ENCODE peak calls at places on chromosomes 13 and 19, in four cellular contexts. F is cardiac fibroblast, K is AG10803, E is fibroblast of lung. Q is an unnamed sample.

GRCh38 chr19:1513492-1514294 is 874 bp upstream of the ADAMTSL5 start:
- DNase-seq in F (peak), K (peak), E (peak), Q (no peak)

GRCh38 chr13:30735025-30735967 is at the start of gene ALOX5AP:
- DNase-seq in F (no peak), K (no peak), E (no peak), Q (no peak)

GRCh38 chr13:90768116-90768515 is 579.4 kb upstream of the MIR17HG start:
- DNase-seq in F (no peak), K (no peak), E (no peak), Q (no peak)

GRCh38 chr19:19480688-19481087 is 34.7 kb downstream of the TSSK6 start:
- DNase-seq in F (no peak), K (no peak), E (no peak), Q (no peak)

GRCh38 chr19:3880471-3881271 is at the start of gene ATCAY:
- DNase-seq in F (no peak), K (no peak), E (no peak), Q (no peak)

GRCh38 chr19:39321832-39322176 is 1.1 kb upstream of the LRFN1 start:
- DNase-seq in F (no peak), K (no peak), E (no peak), Q (no peak)

GRCh38 chr19:9671654-9672053 is 3.2 kb downstream of the ZNF562 start:
- DNase-seq in F (peak), K (no peak), E (no peak), Q (no peak)

GRCh38 chr13:20391597-20392452 is 133.8 kb downstream of the CRYL1 start:
- DNase-seq in F (no peak), K (no peak), E (no peak), Q (no peak)

GRCh38 chr19:48511800-48512503 is at the start of gene LMTK3:
- DNase-seq in F (peak), K (no peak), E (peak), Q (no peak)

GRCh38 chr13:34521166-34521565 is 420.9 kb upstream of the NBEA start:
- DNase-seq in F (no peak), K (no peak), E (no peak), Q (no peak)

GRCh38 chr19:38736413-38737280 is 7.6 kb downstream of the CAPN12 start:
- DNase-seq in F (no peak), K (peak), E (no peak), Q (no peak)

GRCh38 chr19:34994643-34995471 is 5.3 kb upstream of the GRAMD1A start:
- DNase-seq in F (peak), K (no peak), E (no peak), Q (no peak)

GRCh38 chr13:98189841-98190505 is 12.9 kb upstream of the RNF113B start:
- DNase-seq in F (no peak), K (no peak), E (no peak), Q (no peak)

GRCh38 chr13:92849381-92849780 is 377.2 kb upstream of the GPC6 start:
- DNase-seq in F (no peak), K (no peak), E (no peak), Q (no peak)

GRCh38 chr13:75947448-75947847 is 311.3 kb downstream of the LMO7 start:
- DNase-seq in F (no peak), K (no peak), E (no peak), Q (no peak)

GRCh38 chr19:56111601-56112312 is 9.3 kb downstream of the ZNF787 start:
- DNase-seq in F (no peak), K (no peak), E (no peak), Q (no peak)

GRCh38 chr13:109605846-109606245 is 180.5 kb downstream of the IRS2 start:
- DNase-seq in F (no peak), K (no peak), E (peak), Q (no peak)

GRCh38 chr13:38264363-38265134 is 85.1 kb upstream of the UFM1 start:
- DNase-seq in F (no peak), K (no peak), E (no peak), Q (no peak)

GRCh38 chr19:40739030-40739839 is 11.0 kb downstream of the ACTMAP start:
- DNase-seq in F (no peak), K (no peak), E (no peak), Q (no peak)

GRCh38 chr13:109494955-109495354 is 291.4 kb downstream of the IRS2 start:
- DNase-seq in F (peak), K (peak), E (peak), Q (peak)

GRCh38 chr19:15621801-15622200 is 6.8 kb downstream of the CYP4F8 start:
- DNase-seq in F (no peak), K (no peak), E (no peak), Q (no peak)

GRCh38 chr19:49560358-49560900 is 19.9 kb downstream of the NOSIP start:
- DNase-seq in F (no peak), K (no peak), E (no peak), Q (no peak)

GRCh38 chr19:49557641-49558325 is 22.6 kb downstream of the NOSIP start:
- DNase-seq in F (no peak), K (no peak), E (no peak), Q (no peak)

GRCh38 chr19:49558591-49558990 is 21.8 kb downstream of the NOSIP start:
- DNase-seq in F (no peak), K (no peak), E (no peak), Q (no peak)

GRCh38 chr19:49559443-49559842 is 20.9 kb downstream of the NOSIP start:
- DNase-seq in F (no peak), K (no peak), E (no peak), Q (no peak)

DNA sequence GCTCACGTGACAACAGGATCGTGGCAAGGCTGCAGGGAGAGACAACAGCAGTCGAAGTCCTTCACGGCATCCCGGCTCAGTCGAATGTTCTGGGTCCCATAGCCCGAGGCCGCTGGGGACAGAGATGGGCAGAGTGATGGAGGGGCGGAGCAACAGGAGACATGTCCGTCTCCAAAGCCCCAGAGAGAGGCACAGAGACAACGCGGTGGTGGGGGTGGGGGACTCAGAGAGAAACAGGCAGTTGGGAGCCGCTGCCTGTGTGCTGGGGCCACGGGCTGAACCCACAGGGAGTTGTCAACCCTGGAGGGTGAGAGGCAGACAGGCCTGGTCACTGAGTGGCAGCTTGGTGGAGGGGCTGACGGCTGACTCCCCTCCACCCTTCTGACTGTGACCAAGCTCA is 20.4 kb downstream of the NOSIP start:
- DNase-seq in F (no peak), K (no peak), E (no peak), Q (no peak)
- H3K4me3 ChIP-seq in F (no peak), K (no peak), E (no peak), Q (no peak)

GRCh38 chr19:12578641-12579040 is 27.4 kb upstream of the ZNF564 start:
- DNase-seq in F (no peak), K (no peak), E (no peak), Q (no peak)

GRCh38 chr19:12574036-12574435 is 22.8 kb upstream of the ZNF564 start:
- DNase-seq in F (no peak), K (no peak), E (no peak), Q (no peak)
- H3K4me3 ChIP-seq in F (no peak), K (no peak), E (no peak), Q (no peak)

GRCh38 chr19:36918090-36918489 is 2.0 kb downstream of the ZNF568 start:
- DNase-seq in F (no peak), K (no peak), E (no peak), Q (no peak)

GRCh38 chr19:36916991-36917390 is 859 bp downstream of the ZNF568 start:
- DNase-seq in F (peak), K (peak), E (peak), Q (peak)

DNA sequence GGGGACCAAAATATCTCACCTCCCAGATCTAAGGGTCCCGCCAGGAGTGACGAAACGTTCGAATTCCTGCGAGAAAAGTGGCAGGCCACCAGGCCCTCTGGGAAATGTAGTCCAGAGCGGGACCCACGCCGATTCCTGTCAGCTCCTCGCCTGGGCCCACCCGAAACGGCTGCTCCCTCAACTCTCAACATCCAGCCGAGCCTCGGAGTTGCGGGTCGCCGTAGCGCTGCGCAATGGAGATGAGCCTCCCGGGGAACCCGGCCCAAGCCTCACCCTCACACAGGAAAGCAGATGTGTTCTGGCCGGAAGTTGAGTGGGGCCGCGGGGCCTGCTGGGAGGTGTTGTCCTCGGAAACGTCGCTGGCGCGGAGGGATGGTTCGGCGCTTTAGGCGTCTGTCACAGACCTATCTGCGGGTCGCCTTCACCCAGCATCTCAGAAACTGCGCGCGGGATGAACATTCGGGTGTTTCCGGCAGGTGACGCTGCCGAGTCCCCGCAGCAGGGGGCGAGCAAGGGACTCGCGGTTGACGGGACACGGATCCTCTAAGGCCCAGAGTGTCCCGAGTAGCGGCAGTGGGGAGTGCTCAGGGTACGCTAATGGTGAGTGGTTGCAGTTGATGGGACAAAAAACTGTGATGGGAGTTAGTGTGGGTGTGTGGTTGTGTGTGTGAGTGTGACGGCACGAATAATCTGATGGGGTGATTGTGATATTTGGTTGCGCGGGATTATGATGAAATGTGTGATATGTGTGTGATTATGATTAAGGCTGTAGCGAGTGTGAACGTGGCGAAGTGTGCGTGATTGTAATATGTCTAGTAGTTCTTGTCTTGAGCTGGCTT is at the start of the genes ZNF568 and ZNF829:
- DNase-seq in F (peak), K (peak), E (peak), Q (peak)
- H3K4me3 ChIP-seq in F (peak), K (peak), E (peak), Q (peak)

GRCh38 chr19:478236-478888 is 17.5 kb upstream of the SHC2 start:
- DNase-seq in F (no peak), K (no peak), E (no peak), Q (no peak)

GRCh38 chr19:472005-472858 is 11.4 kb upstream of the SHC2 start:
- DNase-seq in F (no peak), K (no peak), E (no peak), Q (no peak)

GRCh38 chr19:475360-475759 is 14.5 kb upstream of the SHC2 start:
- DNase-seq in F (no peak), K (no peak), E (no peak), Q (no peak)

GRCh38 chr19:470701-471100 is 9.9 kb upstream of the SHC2 start:
- DNase-seq in F (no peak), K (no peak), E (no peak), Q (no peak)

DNA sequence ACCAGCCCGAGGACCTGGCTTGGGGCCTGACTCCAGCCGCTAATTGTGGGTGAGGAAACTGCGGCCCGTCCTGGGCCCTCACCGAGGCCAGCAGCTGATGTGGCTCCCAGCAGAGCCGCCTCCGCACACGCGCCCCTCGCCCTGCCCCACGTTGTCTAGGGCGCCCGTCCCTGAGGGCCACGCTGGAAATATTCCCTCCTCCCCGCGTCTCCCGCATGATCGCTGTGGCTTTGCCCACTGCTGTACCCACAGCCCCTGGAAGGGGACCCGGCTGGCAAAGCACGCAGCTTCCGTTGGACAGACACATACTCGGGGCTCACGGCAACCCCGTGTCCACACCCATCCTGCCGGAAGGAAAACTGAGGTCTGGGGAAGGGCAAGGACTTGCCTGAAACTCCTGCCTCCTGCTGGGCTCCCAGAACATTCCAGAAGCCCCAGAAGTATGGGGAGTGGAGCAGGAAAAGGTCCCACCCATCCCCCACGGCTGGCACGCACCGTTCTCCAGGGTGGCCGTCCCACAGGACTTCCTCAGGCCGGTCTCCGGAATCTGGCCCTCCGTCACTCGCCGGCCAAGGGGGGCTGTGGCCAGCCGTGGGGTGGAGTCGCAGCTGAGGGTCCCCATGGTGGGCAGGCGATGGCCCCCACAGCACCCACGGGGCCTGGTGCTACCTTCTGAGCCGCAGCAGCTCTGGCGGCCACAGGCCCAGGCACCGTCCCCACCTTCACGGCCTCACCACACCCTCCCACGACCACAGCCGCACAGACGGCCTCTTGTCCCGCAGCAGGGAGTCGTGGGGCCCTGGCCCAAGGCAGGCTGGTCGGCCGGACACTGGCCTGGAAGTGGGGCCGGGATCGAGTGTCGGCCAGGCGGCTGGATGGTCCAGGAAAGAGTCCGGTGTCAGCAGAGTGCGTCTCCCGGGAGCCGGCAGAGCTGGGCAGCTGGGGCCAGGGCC is 13.6 kb upstream of the SHC2 start:
- DNase-seq in F (no peak), K (no peak), E (no peak), Q (no peak)
- H3K4me3 ChIP-seq in F (no peak), K (no peak), E (no peak), Q (no peak)

GRCh38 chr13:111461445-111462149 is 141.2 kb downstream of the TEX29 start:
- DNase-seq in F (no peak), K (no peak), E (no peak), Q (no peak)
- H3K4me3 ChIP-seq in F (no peak), K (no peak), E (no peak), Q (no peak)

GRCh38 chr13:40580566-40581276 is 85.7 kb downstream of the FOXO1 start:
- DNase-seq in F (no peak), K (no peak), E (no peak), Q (no peak)

GRCh38 chr13:40581277-40581579 is 85.2 kb downstream of the FOXO1 start:
- DNase-seq in F (no peak), K (no peak), E (no peak), Q (no peak)

GRCh38 chr13:40576369-40576768 is 90.1 kb downstream of the FOXO1 start:
- DNase-seq in F (no peak), K (no peak), E (no peak), Q (no peak)

GRCh38 chr13:40579535-40579934 is 86.9 kb downstream of the FOXO1 start:
- DNase-seq in F (no peak), K (no peak), E (no peak), Q (no peak)

GRCh38 chr13:40578055-40578454 is 88.4 kb downstream of the FOXO1 start:
- DNase-seq in F (no peak), K (no peak), E (peak), Q (no peak)
- H3K4me3 ChIP-seq in F (no peak), K (no peak), E (no peak), Q (no peak)

Q was measured in brain microvascular endothelial cell.